ENCODE peak calls at places on chromosomes 5 and 9, in ten cellular contexts. T is NCI-H774; P is left ventricle myocardium inferior; B is GM03348; G is CD4-positive, alpha-beta T cell; D is stimulated activated CD4-positive, alpha-beta T cell treated with anti-CD3 and anti-CD28 coated beads, Interleukin-1b, Interleukin-23, amount 100 ng/mL, for 1 hour; J is heart left ventricle; O is lower leg skin; M is non-pigmented ciliary epithelial cell; C is head of caudate nucleus. R is an unnamed sample.

GRCh38 chr9:101465330-101465915 is 29.8 kb upstream of the ALDOB start:
- DNase-seq in T (no peak), P (no peak), B (peak), G (no peak), D (no peak), J (peak), O (peak), M (no peak), C (peak), R (no peak)

GRCh38 chr5:168359820-168360460 is 68.5 kb downstream of the WWC1 start:
- DNase-seq in T (no peak), P (no peak), B (no peak), G (no peak), D (no peak), J (no peak), O (no peak), M (no peak), C (no peak), R (no peak)

GRCh38 chr5:10034008-10034407 is 215.7 kb downstream of the ATPSCKMT start:
- DNase-seq in T (peak), P (peak), B (no peak), G (no peak), D (no peak), J (peak), O (no peak), M (no peak), C (no peak), R (no peak)

GRCh38 chr9:1916676-1917075 is 98.5 kb upstream of the SMARCA2 start:
- DNase-seq in T (no peak), P (no peak), B (peak), G (no peak), D (no peak), J (no peak), O (peak), M (no peak), C (peak), R (no peak)

GRCh38 chr9:125649315-125649714 is 57.7 kb downstream of the MAPKAP1 start:
- DNase-seq in T (no peak), P (no peak), B (peak), G (no peak), D (no peak), J (no peak), O (no peak), M (peak), C (no peak), R (no peak)

GRCh38 chr5:107519900-107520354 is 150.8 kb downstream of the EFNA5 start:
- DNase-seq in T (peak), P (no peak), B (peak), G (no peak), D (no peak), J (no peak), O (no peak), M (no peak), C (no peak), R (no peak)

GRCh38 chr9:9498846-9499245 is 1114.0 kb downstream of the PTPRD start:
- DNase-seq in T (no peak), P (no peak), B (no peak), G (no peak), D (no peak), J (no peak), O (no peak), M (no peak), C (no peak), R (no peak)

GRCh38 chr5:146706321-146706972 is 172.1 kb downstream of the PPP2R2B start:
- DNase-seq in T (no peak), P (no peak), B (no peak), G (no peak), D (no peak), J (no peak), O (no peak), M (no peak), C (no peak), R (peak)

GRCh38 chr9:113682297-113682771 is 193.8 kb upstream of the ZNF618 start:
- DNase-seq in T (peak), P (peak), B (peak), G (peak), D (no peak), J (peak), O (peak), M (peak), C (peak), R (peak)

GRCh38 chr9:105425817-105426433 is 21.9 kb upstream of the FSD1L start:
- DNase-seq in T (no peak), P (no peak), B (peak), G (no peak), D (no peak), J (no peak), O (no peak), M (no peak), C (no peak), R (no peak)

GRCh38 chr9:134469041-134469875 is 143.0 kb downstream of the RXRA start:
- DNase-seq in T (no peak), P (peak), B (peak), G (no peak), D (no peak), J (peak), O (no peak), M (no peak), C (no peak), R (peak)

GRCh38 chr5:140251527-140251973 is 51.4 kb downstream of the PFDN1 start:
- DNase-seq in T (no peak), P (no peak), B (peak), G (peak), D (peak), J (no peak), O (no peak), M (peak), C (no peak), R (no peak)

GRCh38 chr9:37410969-37411785 is 11.3 kb upstream of the GRHPR start:
- DNase-seq in T (no peak), P (no peak), B (peak), G (no peak), D (no peak), J (no peak), O (no peak), M (no peak), C (no peak), R (no peak)

GRCh38 chr5:180818275-180818674 is 15.7 kb upstream of the MGAT1 start:
- DNase-seq in T (no peak), P (no peak), B (no peak), G (no peak), D (no peak), J (no peak), O (no peak), M (no peak), C (no peak), R (no peak)

GRCh38 chr9:126430124-126430523 is 103.5 kb downstream of the MVB12B start:
- DNase-seq in T (no peak), P (no peak), B (no peak), G (no peak), D (no peak), J (no peak), O (no peak), M (no peak), C (no peak), R (no peak)

R was measured in Right ventricle myocardium inferior.